ENCODE peak calls at places on chromosomes 16 and 17, in four cellular contexts. O, S, N and H are unnamed samples.

GRCh38 chr17:77049440-77049839 is 91.3 kb upstream of the SEC14L1 start:
- DNase-seq in O (no peak), N (no peak), S (no peak), H (no peak)

GRCh38 chr17:5249615-5250014 is 15.0 kb upstream of the SCIMP start:
- DNase-seq in O (peak), N (peak), S (peak), H (no peak)

GRCh38 chr16:15899538-15900100 is 11.2 kb upstream of the CEP20 start:
- DNase-seq in S (peak), N (peak), O (no peak), H (peak)

GRCh38 chr17:50722746-50723145 is 3.3 kb downstream of the LUC7L3 start:
- DNase-seq in N (no peak), S (no peak), O (no peak), H (no peak)

GRCh38 chr16:19089410-19089955 is 22.1 kb downstream of the COQ7 start:
- DNase-seq in O (no peak), N (no peak), S (no peak), H (no peak)

GRCh38 chr16:9112166-9112843 is 20.9 kb downstream of the HAPSTR1 start:
- DNase-seq in O (no peak), S (no peak), N (peak), H (no peak)

GRCh38 chr17:73315481-73315880 is 3.7 kb upstream of the CDC42EP4 start:
- DNase-seq in S (no peak), N (no peak), O (no peak), H (no peak)

GRCh38 chr16:84500531-84500930 is 3.9 kb downstream of the MEAK7 start:
- DNase-seq in O (no peak), N (no peak), S (no peak), H (no peak)

GRCh38 chr16:84927621-84928591 is 83.4 kb downstream of the ZDHHC7 start:
- DNase-seq in O (no peak), S (no peak), N (no peak), H (no peak)

GRCh38 chr17:27285501-27285900 is 8.4 kb upstream of the WSB1 start:
- DNase-seq in O (no peak), N (no peak), S (no peak), H (no peak)
- TF ChIP-seq BRCA1 in O (no peak), N (no peak), S (no peak), H (no peak)

GRCh38 chr17:65058151-65058550 is 1.6 kb upstream of the GNA13 start:
- DNase-seq in N (no peak), O (no peak), S (no peak), H (no peak)
- TF ChIP-seq BRCA1 in N (no peak), O (no peak), S (no peak), H (no peak)

GRCh38 chr16:73890524-73891500 is 405.8 kb upstream of the PSMD7 start:
- DNase-seq in N (no peak), S (no peak), O (peak), H (no peak)
- TF ChIP-seq BRCA1 in N (no peak), S (no peak), O (no peak), H (no peak)

GRCh38 chr16:13351222-13351621 is 449.8 kb downstream of the SHISA9 start:
- DNase-seq in O (no peak), N (no peak), S (no peak), H (no peak)

GRCh38 chr16:13348416-13348815 is 447.0 kb downstream of the SHISA9 start:
- DNase-seq in N (no peak), O (no peak), S (no peak), H (no peak)

GRCh38 chr16:13350000-13350399 is 448.6 kb downstream of the SHISA9 start:
- DNase-seq in N (no peak), O (no peak), S (no peak), H (no peak)

GRCh38 chr16:13351651-13352217 is 450.3 kb downstream of the SHISA9 start:
- DNase-seq in N (no peak), S (no peak), O (no peak), H (no peak)
- TF ChIP-seq BRCA1 in N (no peak), S (no peak), O (no peak), H (no peak)

DNA sequence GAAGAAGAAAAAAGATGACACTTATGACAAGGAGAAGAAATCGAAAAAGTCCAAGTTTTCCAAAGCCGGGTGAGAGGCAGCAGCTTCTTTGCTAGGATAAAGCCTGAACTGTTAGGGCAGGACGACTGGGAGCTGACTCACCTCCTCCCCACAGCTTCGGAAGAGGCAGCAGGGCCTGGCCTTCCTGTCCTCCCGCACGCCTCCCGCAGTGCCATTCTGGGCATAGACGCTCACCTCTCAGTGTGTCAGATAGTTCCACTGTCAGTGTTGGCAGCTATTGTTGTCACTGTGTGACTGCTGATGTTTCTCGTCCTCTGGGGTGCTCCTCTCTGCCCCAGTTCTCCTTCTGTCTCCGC is 12.6 kb downstream of the UBN1 start:
- DNase-seq in O (no peak), S (no peak), N (no peak), H (no peak)
- TF ChIP-seq BRCA1 in O (no peak), S (no peak), N (no peak), H (no peak)

GRCh38 chr16:75486014-75486404 is 9.2 kb downstream of the CHST6 start:
- DNase-seq in S (no peak), O (no peak), N (no peak), H (no peak)

GRCh38 chr16:75485230-75486013 is 9.8 kb downstream of the CHST6 start:
- DNase-seq in S (no peak), N (no peak), O (no peak), H (no peak)

GRCh38 chr16:75483222-75483621 is 12.0 kb downstream of the CHST6 start:
- DNase-seq in O (no peak), S (no peak), N (no peak), H (no peak)

GRCh38 chr16:75488322-75488721 is 6.9 kb downstream of the CHST6 start:
- DNase-seq in S (no peak), N (no peak), O (no peak), H (no peak)

GRCh38 chr16:75486666-75487313 is 8.5 kb downstream of the CHST6 start:
- DNase-seq in O (no peak), N (no peak), S (no peak), H (peak)
- TF ChIP-seq BRCA1 in O (no peak), N (no peak), S (no peak), H (no peak)

DNA sequence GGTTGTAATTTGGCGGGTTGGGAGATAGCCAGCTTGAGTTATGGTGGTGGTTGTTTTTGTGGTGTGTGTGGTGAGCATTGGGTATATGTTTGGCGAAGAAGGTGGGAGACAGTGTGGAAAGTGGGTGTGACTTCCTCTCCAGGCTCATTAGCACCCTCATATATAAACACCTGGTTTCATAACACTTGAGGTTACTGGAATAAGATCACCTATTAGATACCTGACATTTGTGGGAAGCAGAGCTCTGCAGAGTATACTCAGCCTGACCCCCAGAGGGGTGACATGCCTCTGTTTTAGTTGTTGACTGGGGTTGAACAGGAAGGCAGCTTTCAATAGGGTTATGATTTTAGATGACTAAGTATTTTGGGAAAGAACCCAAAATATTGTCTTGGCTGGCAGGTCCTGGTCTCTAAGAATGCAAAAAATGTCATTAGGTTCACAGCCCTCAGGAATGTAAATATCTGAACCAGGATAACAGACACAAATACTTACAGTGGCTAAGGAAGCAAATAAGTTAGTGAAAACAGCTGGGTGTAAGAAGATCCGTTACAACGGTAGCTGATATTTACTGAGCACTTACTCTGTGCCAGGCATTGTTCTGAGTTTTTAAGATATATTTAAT is 18.3 kb upstream of the EFCAB13 start:
- DNase-seq in O (no peak), N (peak), S (no peak), H (no peak)
- TF ChIP-seq BRCA1 in O (no peak), N (no peak), S (no peak), H (no peak)

GRCh38 chr16:72493681-72494415 is 321.9 kb upstream of the PMFBP1 start:
- DNase-seq in N (no peak), O (no peak), S (no peak), H (no peak)
- TF ChIP-seq BRCA1 in N (no peak), O (no peak), S (no peak), H (no peak)